ENCODE peak calls at places on chromosomes 2 and 18, in seven cellular contexts. I, D, Z, Q, N, G and V are unnamed samples.
A peak's percentile ranks its signal among the peaks of the same experiment; 100 is the strongest.

GRCh38 chr2:200127852-200128251 is 172.5 kb downstream of the MAIP1 start:
- DNase-seq in I (no peak), D (no peak), Z (no peak), Q (peak; percentile 67), N (no peak), G (no peak), V (no peak)

GRCh38 chr18:6629635-6630140 is 99.8 kb upstream of the ARHGAP28 start:
- DNase-seq in I (no peak), D (no peak), Z (no peak), Q (peak; percentile 64), N (no peak), G (no peak), V (no peak)

GRCh38 chr2:201235865-201236811 is 24.2 kb upstream of the CASP8 start:
- DNase-seq in I (peak; percentile 37), D (peak; percentile 33), Z (peak; percentile 64), Q (peak; percentile 76), N (peak; percentile 74), G (peak; percentile 58), V (peak; percentile 82)

GRCh38 chr2:223460774-223461211 is 141.4 kb downstream of the SCG2 start:
- DNase-seq in I (no peak), D (no peak), Z (no peak), Q (peak; percentile 73), N (no peak), G (no peak), V (no peak)

GRCh38 chr18:6616981-6617380 is 112.5 kb upstream of the ARHGAP28 start:
- DNase-seq in I (no peak), D (no peak), Z (no peak), Q (no peak), N (no peak), G (no peak), V (no peak)

GRCh38 chr18:23450022-23450421 is 3.1 kb upstream of the RIOK3 start:
- DNase-seq in I (no peak), D (no peak), Z (no peak), Q (no peak), N (no peak), G (no peak), V (no peak)

GRCh38 chr2:102488063-102488462 is 15.0 kb downstream of the SLC9A4 start:
- DNase-seq in I (no peak), D (no peak), Z (no peak), Q (peak; percentile 5), N (no peak), G (no peak), V (no peak)

GRCh38 chr2:39523308-39524044 is 86.4 kb upstream of the MAP4K3 start:
- DNase-seq in I (no peak), D (no peak), Z (no peak), Q (peak; percentile 71), N (no peak), G (no peak), V (no peak)

GRCh38 chr2:136399667-136400316 is 281.8 kb upstream of the CXCR4 start:
- DNase-seq in I (no peak), D (no peak), Z (no peak), Q (no peak), N (no peak), G (no peak), V (no peak)

GRCh38 chr2:128263902-128264331 is 54.8 kb downstream of the HS6ST1 start:
- DNase-seq in I (no peak), D (no peak), Z (no peak), Q (no peak), N (no peak), G (no peak), V (no peak)

GRCh38 chr2:112640800-112641675 is 4.7 kb upstream of the SLC20A1 start:
- DNase-seq in I (no peak), D (no peak), Z (no peak), Q (peak; percentile 81), N (no peak), G (no peak), V (no peak)

GRCh38 chr18:23177433-23178072 is 42.3 kb downstream of the CABLES1 start:
- DNase-seq in I (no peak), D (no peak), Z (no peak), Q (no peak), N (no peak), G (no peak), V (no peak)

GRCh38 chr18:63379639-63379962 is 12.6 kb upstream of the KDSR start:
- DNase-seq in I (no peak), D (no peak), Z (no peak), Q (no peak), N (no peak), G (no peak), V (no peak)

GRCh38 chr2:86044045-86044444 is 61.6 kb downstream of the POLR1A start:
- DNase-seq in I (no peak), D (no peak), Z (no peak), Q (no peak), N (peak; percentile 44), G (no peak), V (peak; percentile 62)

GRCh38 chr2:86045541-86045940 is 60.1 kb downstream of the POLR1A start:
- DNase-seq in I (no peak), D (no peak), Z (no peak), Q (no peak), N (no peak), G (no peak), V (no peak)

GRCh38 chr2:86044614-86045013 is 61.1 kb downstream of the POLR1A start:
- DNase-seq in I (no peak), D (no peak), Z (no peak), Q (no peak), N (peak; percentile 52), G (no peak), V (peak; percentile 52)

GRCh38 chr2:86039963-86040655 is 65.6 kb downstream of the POLR1A start:
- DNase-seq in I (no peak), D (no peak), Z (no peak), Q (no peak), N (no peak), G (no peak), V (no peak)

GRCh38 chr2:86042256-86043168 is 63.2 kb downstream of the POLR1A start:
- DNase-seq in I (no peak), D (no peak), Z (no peak), Q (no peak), N (no peak), G (no peak), V (no peak)
- H3K36me3 ChIP-seq in I (peaks cover 65% of the 10 kb centered on the region), D (peaks cover 41% of the 10 kb centered on the region), Z (no peaks in the 10 kb centered on the region), Q (peaks cover 78% of the 10 kb centered on the region), N (peaks cover 84% of the 10 kb centered on the region), G (peaks cover 78% of the 10 kb centered on the region), V (no peaks in the 10 kb centered on the region)

GRCh38 chr2:236163483-236164200 is 4.5 kb downstream of the GBX2 start:
- DNase-seq in I (no peak), D (no peak), Z (no peak), Q (no peak), N (no peak), G (no peak), V (no peak)

GRCh38 chr2:236164201-236164982 is 3.8 kb downstream of the GBX2 start:
- DNase-seq in I (no peak), D (no peak), Z (no peak), Q (no peak), N (no peak), G (no peak), V (no peak)

GRCh38 chr2:236166157-236166780 is 1.9 kb downstream of the GBX2 start:
- DNase-seq in I (no peak), D (no peak), Z (no peak), Q (no peak), N (no peak), G (no peak), V (no peak)

GRCh38 chr2:236165491-236166156 is 2.6 kb downstream of the GBX2 start:
- DNase-seq in I (no peak), D (no peak), Z (no peak), Q (no peak), N (no peak), G (no peak), V (no peak)

GRCh38 chr2:236164983-236165301 is 3.2 kb downstream of the GBX2 start:
- DNase-seq in I (no peak), D (no peak), Z (no peak), Q (no peak), N (no peak), G (no peak), V (no peak)
- H3K27me3 ChIP-seq in I (peaks cover 100% of the 10 kb centered on the region), D (peaks cover 49% of the 10 kb centered on the region), Z (peaks cover 72% of the 10 kb centered on the region), Q (peaks cover 27% of the 10 kb centered on the region), N (peaks cover 47% of the 10 kb centered on the region), G (peaks cover 81% of the 10 kb centered on the region), V (peaks cover 36% of the 10 kb centered on the region)

DNA sequence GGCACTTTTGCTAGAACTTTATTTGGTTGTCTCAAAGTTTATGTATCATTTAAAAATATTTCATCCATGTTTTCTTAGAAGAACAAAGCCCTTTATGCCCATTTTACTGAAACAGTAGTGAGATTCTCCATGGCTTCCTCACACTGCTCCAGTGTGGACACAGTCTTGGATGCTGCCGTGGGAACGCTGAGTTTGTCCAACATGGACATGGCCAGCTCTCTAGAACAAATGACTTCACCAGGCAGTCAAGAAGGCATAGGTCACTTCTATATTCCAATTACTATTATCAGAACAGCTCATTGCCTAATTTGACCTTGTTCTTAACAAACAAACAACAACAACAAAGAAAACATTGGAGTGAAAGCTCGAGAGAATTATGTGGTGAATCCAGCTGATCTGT is 414.1 kb upstream of the ID2 start:
- DNase-seq in I (no peak), D (no peak), Z (no peak), Q (no peak), N (no peak), G (no peak), V (no peak)
- H3K27ac ChIP-seq in I (no peak overlapping the region), D (no peak overlapping the region), Z (no peak overlapping the region), Q (no peak overlapping the region), N (no peak overlapping the region), G (no peak overlapping the region), V (no peak overlapping the region)

GRCh38 chr18:12048827-12049175 is 44.8 kb upstream of the ANKRD62 start:
- DNase-seq in I (no peak), D (no peak), Z (no peak), Q (no peak), N (no peak), G (no peak), V (no peak)

GRCh38 chr18:12046046-12046750 is 47.4 kb upstream of the ANKRD62 start:
- DNase-seq in I (no peak), D (no peak), Z (no peak), Q (no peak), N (peak; percentile 53), G (no peak), V (no peak)

GRCh38 chr18:12046751-12047335 is 46.8 kb upstream of the ANKRD62 start:
- DNase-seq in I (no peak), D (no peak), Z (no peak), Q (no peak), N (peak; percentile 16), G (no peak), V (no peak)

GRCh38 chr18:12049983-12050811 is 43.4 kb upstream of the ANKRD62 start:
- DNase-seq in I (no peak), D (no peak), Z (no peak), Q (no peak), N (peak; percentile 56), G (no peak), V (no peak)

DNA sequence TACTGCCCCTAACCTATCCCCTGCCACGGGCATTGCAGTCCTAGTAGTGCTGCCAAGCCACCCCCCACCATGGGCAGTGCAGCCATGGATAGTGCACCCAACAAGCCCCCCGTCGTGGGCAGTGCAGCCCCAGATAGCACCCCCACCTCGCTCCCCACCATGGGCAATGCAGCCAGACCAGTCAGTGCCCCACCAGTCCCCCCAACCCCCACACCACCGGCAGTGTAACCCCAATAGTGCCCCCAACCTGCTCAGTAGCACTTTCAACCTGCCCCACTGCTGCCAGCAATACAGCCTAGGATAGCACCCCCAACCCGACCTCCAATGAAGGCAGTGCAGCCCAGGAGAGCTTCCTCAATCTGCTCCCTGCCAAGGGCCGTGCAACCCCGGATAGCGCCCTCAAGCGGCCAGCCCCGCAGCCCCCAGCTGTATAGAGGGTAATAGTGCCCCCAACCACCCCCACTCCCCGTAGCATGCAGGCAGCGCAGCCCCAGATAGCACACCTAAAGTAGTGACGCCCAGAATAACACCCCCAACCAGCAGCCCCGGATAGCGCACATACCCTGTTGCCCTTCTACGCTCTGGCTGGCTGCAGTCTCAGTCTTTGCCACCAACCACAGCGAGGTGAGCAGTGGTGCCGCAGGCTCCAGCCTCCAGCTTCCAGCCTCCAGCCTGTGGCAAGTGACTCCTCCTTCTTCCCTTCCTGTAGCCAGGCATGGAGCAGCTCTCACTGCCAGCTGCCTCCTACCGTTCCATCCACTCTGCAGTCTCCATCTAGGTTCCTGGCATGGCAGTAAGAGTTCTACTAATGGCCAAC is 45.4 kb upstream of the ANKRD62 start:
- DNase-seq in I (no peak), D (no peak), Z (no peak), Q (no peak), N (peak; percentile 44), G (no peak), V (no peak)
- H3K36me3 ChIP-seq in I (no peaks in the 10 kb centered on the region), D (no peaks in the 10 kb centered on the region), Z (no peaks in the 10 kb centered on the region), Q (no peaks in the 10 kb centered on the region), N (no peaks in the 10 kb centered on the region), G (no peaks in the 10 kb centered on the region), V (no peaks in the 10 kb centered on the region)